ENCODE peak calls at places on chromosomes 3 and 15, in four cellular contexts. Z, Q, B and U are unnamed samples.

GRCh38 chr3:55002416-55002930 is 74.6 kb upstream of the LRTM1 start:
- DNase-seq in Z (no peak), B (no peak), Q (no peak), U (no peak)

GRCh38 chr3:162777118-162777517 is 1280.5 kb downstream of the OTOL1 start:
- DNase-seq in Q (no peak), B (no peak), Z (no peak), U (peak; percentile 11)

GRCh38 chr3:184546252-184546651 is 15.3 kb upstream of the EPHB3 start:
- DNase-seq in Q (no peak), B (no peak), Z (no peak), U (no peak)

GRCh38 chr3:127800508-127800907 is 21.8 kb downstream of the MGLL start:
- DNase-seq in Z (no peak), B (no peak), Q (no peak), U (no peak)

GRCh38 chr15:40287968-40288367 is 5.1 kb upstream of the ANKRD63 start:
- DNase-seq in Q (no peak), B (no peak), Z (no peak), U (peak; percentile 17)

GRCh38 chr3:117160176-117160575 is 450.6 kb downstream of the TUSC7 start:
- DNase-seq in Q (no peak), Z (no peak), B (no peak), U (no peak)

GRCh38 chr15:25787855-25788521 is 75.1 kb downstream of the ATP10A start:
- DNase-seq in Z (no peak), B (no peak), Q (peak; percentile 50), U (no peak)

GRCh38 chr3:64161481-64161952 is 63.7 kb downstream of the PRICKLE2 start:
- DNase-seq in Z (no peak), B (no peak), Q (peak; percentile 6), U (peak; percentile 37)

GRCh38 chr15:77224352-77224751 is 153.4 kb upstream of the TSPAN3 start:
- DNase-seq in B (no peak), Q (peak; percentile 53), Z (no peak), U (no peak)

GRCh38 chr3:188262913-188263683 is 109.1 kb downstream of the LPP start:
- DNase-seq in B (no peak), Q (peak; percentile 27), Z (no peak), U (no peak)

GRCh38 chr3:195084746-195085145 is 186.2 kb downstream of the XXYLT1 start:
- DNase-seq in Z (no peak), B (no peak), Q (no peak), U (no peak)

GRCh38 chr15:82043130-82043673 is 2.6 kb downstream of the MEX3B start:
- DNase-seq in Q (no peak), Z (peak; percentile 44), B (no peak), U (no peak)

GRCh38 chr3:60698117-60698516 is 553.1 kb downstream of the FHIT start:
- DNase-seq in B (no peak), Q (no peak), Z (no peak), U (no peak)

GRCh38 chr3:124333931-124334640 is 342.2 kb upstream of the ROPN1 start:
- DNase-seq in Q (no peak), B (no peak), Z (no peak), U (no peak)

GRCh38 chr3:134249442-134249841 is 1.2 kb downstream of the RYK start:
- DNase-seq in Q (no peak), Z (no peak), B (no peak), U (no peak)

GRCh38 chr3:47604145-47604544 is 25.5 kb upstream of the CSPG5 start:
- DNase-seq in Q (no peak), B (no peak), Z (no peak), U (no peak)

GRCh38 chr3:47606171-47606570 is 27.5 kb upstream of the CSPG5 start:
- DNase-seq in Z (no peak), B (no peak), Q (no peak), U (no peak)

GRCh38 chr3:47601310-47601709 is 22.6 kb upstream of the CSPG5 start:
- DNase-seq in B (no peak), Q (no peak), Z (no peak), U (no peak)

GRCh38 chr3:47605646-47606045 is 27.0 kb upstream of the CSPG5 start:
- DNase-seq in Q (no peak), Z (no peak), B (no peak), U (no peak)

GRCh38 chr3:47603332-47603731 is 24.7 kb upstream of the CSPG5 start:
- DNase-seq in Q (no peak), Z (no peak), B (no peak), U (no peak)
- TF ChIP-seq ELF4 in Q (no peak), Z (no peak), B (no peak), U (no peak)

GRCh38 chr3:30315452-30315851 is 290.9 kb upstream of the TGFBR2 start:
- DNase-seq in B (no peak), Q (no peak), Z (no peak), U (no peak)

GRCh38 chr3:30320392-30320791 is 286.0 kb upstream of the TGFBR2 start:
- DNase-seq in B (no peak), Z (no peak), Q (no peak), U (no peak)

GRCh38 chr3:30321065-30321464 is 285.3 kb upstream of the TGFBR2 start:
- DNase-seq in B (no peak), Z (no peak), Q (no peak), U (no peak)

GRCh38 chr3:30318110-30318509 is 288.3 kb upstream of the TGFBR2 start:
- DNase-seq in Q (no peak), B (no peak), Z (no peak), U (no peak)

DNA sequence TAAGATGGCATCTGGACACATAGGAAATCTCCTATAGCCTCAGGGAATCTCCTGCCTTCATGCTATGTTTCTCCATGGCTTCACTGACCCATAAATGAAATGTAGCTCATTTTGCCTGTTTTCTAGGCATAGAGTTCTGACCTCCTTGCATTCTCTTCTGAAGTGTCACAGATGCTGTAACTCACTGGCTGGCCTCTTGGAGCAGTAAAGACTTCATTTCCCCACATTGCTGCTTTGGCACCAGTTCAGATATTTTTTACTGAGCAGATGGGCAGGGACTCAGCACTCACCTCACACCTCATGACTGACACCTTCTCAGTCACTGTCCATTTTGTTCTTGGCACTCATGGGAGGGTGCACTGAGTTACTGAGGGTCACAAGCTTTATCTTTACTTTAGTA is 286.7 kb upstream of the TGFBR2 start:
- DNase-seq in B (no peak), Z (peak; percentile 25), Q (peak; percentile 71), U (peak; percentile 44)
- TF ChIP-seq ELF4 in B (no peak), Z (no peak), Q (no peak), U (no peak)

DNA sequence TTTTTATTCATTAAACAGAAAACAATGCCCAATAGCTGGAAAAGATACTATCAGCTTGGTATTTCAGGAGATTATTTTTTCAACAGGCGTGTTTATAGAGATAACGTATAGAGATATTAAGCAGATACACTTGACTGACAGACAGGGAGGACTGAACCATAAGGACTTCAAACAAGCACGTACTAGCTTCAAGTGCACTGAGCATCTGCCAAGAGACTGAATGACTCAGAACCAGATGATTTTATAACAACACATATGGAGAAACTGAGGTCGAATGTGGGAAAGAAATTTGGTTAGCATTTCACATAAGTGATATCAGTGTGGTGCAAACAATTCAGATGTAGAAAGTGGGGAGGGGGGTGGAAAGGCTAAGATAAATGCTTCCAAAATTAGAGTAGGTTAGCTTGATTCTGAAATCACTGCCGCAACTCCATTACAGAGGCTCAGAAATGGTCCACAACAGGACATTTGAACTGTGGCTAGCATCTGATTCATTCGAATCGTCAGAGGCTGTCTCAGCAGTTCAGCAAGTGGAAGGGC is 103.5 kb downstream of the SEMA6D start:
- DNase-seq in B (no peak), Z (no peak), Q (no peak), U (no peak)
- TF ChIP-seq ELF4 in B (no peak), Z (no peak), Q (no peak), U (no peak)

DNA sequence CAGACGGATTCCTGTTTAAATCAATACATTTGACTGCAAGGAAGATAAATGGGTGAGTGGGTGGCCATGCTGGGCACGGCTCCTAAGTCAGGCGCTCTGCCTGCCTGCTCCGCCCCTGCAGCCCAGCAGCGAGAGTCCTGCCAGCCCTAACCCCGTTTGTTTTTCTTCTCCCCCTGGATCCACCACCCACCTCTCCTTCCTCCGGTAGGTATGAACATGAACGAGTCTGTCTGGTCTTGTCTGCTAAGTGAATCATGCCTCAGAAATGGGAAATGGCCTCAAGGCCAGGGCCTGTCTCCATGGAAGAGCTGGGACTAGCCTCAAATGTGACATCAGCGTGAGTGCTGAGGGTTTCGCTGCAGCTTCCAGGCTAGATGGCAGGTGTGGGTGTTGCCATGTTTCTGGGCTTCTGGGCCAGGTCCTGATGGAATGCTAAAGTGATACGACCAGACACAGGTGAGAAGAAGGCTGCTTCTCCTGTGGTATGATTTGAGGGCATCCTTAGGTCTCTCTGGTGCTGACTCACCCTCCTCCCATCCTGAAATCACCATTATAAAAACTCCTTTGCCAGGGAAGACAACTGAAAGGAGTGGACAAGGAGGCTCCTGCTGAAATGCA is 5.6 kb upstream of the FEM1B start:
- DNase-seq in B (no peak), Z (no peak), Q (peak; percentile 63), U (peak; percentile 22)
- TF ChIP-seq ELF4 in B (no peak), Z (no peak), Q (no peak), U (no peak)